ENCODE peak calls at places on chromosomes 1 and 21, in ten cellular contexts. One of them, this sample, is unnamed.

GRCh38 chr1:70979879-70980278 is 67.7 kb downstream of the PTGER3 start:
- DNase-seq in ovary: no peak
- DNase-seq in heart left ventricle: no peak
- DNase-seq in HCT116: no peak
- DNase-seq in IMR-90: no peak
- DNase-seq in lower leg skin: no peak
- DNase-seq in stomach: no peak
- DNase-seq in A549: no peak
- DNase-seq in breast epithelium: no peak
- DNase-seq in Peyer's patch: no peak
- DNase-seq in this sample: no peak

GRCh38 chr1:27349784-27350672 is 8.2 kb downstream of the SYTL1 start:
- DNase-seq in lower leg skin: peak
- DNase-seq in Peyer's patch: peak
- DNase-seq in stomach: peak
- DNase-seq in breast epithelium: peak
- DNase-seq in heart left ventricle: peak
- DNase-seq in HCT116: no peak
- DNase-seq in A549: peak
- DNase-seq in IMR-90: peak
- DNase-seq in ovary: peak
- DNase-seq in this sample: peak

GRCh38 chr1:47991187-47991586 is 6.0 kb downstream of the TRABD2B start:
- DNase-seq in HCT116: peak
- DNase-seq in heart left ventricle: no peak
- DNase-seq in IMR-90: no peak
- DNase-seq in lower leg skin: no peak
- DNase-seq in breast epithelium: no peak
- DNase-seq in stomach: no peak
- DNase-seq in ovary: no peak
- DNase-seq in A549: no peak
- DNase-seq in Peyer's patch: no peak
- DNase-seq in this sample: no peak

GRCh38 chr1:218294531-218294930 is 9.4 kb downstream of the RRP15 start:
- DNase-seq in Peyer's patch: no peak
- DNase-seq in lower leg skin: no peak
- DNase-seq in ovary: no peak
- DNase-seq in breast epithelium: no peak
- DNase-seq in A549: no peak
- DNase-seq in HCT116: no peak
- DNase-seq in IMR-90: peak
- DNase-seq in stomach: no peak
- DNase-seq in heart left ventricle: no peak
- DNase-seq in this sample: no peak

GRCh38 chr1:189150624-189151023 is 1327.0 kb downstream of the BRINP3 start:
- DNase-seq in HCT116: no peak
- DNase-seq in lower leg skin: no peak
- DNase-seq in stomach: no peak
- DNase-seq in breast epithelium: no peak
- DNase-seq in IMR-90: no peak
- DNase-seq in heart left ventricle: no peak
- DNase-seq in ovary: no peak
- DNase-seq in Peyer's patch: no peak
- DNase-seq in A549: no peak
- DNase-seq in this sample: no peak

GRCh38 chr21:34072145-34073031 is 990 bp upstream of the MRPS6 start:
- DNase-seq in breast epithelium: no peak
- DNase-seq in HCT116: no peak
- DNase-seq in IMR-90: no peak
- DNase-seq in A549: no peak
- DNase-seq in Peyer's patch: peak
- DNase-seq in lower leg skin: peak
- DNase-seq in ovary: peak
- DNase-seq in stomach: peak
- DNase-seq in heart left ventricle: peak
- DNase-seq in this sample: peak

GRCh38 chr1:38454236-38454635 is 405.3 kb downstream of the RRAGC start:
- DNase-seq in A549: peak
- DNase-seq in breast epithelium: no peak
- DNase-seq in lower leg skin: no peak
- DNase-seq in IMR-90: no peak
- DNase-seq in heart left ventricle: no peak
- DNase-seq in ovary: no peak
- DNase-seq in stomach: no peak
- DNase-seq in Peyer's patch: no peak
- DNase-seq in HCT116: peak
- DNase-seq in this sample: no peak

GRCh38 chr1:27713139-27713725 is 12.5 kb upstream of the FAM76A start:
- DNase-seq in stomach: no peak
- DNase-seq in lower leg skin: no peak
- DNase-seq in HCT116: no peak
- DNase-seq in A549: no peak
- DNase-seq in breast epithelium: no peak
- DNase-seq in Peyer's patch: no peak
- DNase-seq in ovary: no peak
- DNase-seq in heart left ventricle: no peak
- DNase-seq in IMR-90: no peak
- DNase-seq in this sample: no peak

GRCh38 chr1:24957016-24957807 is 27.1 kb upstream of the RUNX3 start:
- DNase-seq in stomach: no peak
- DNase-seq in HCT116: no peak
- DNase-seq in Peyer's patch: no peak
- DNase-seq in heart left ventricle: peak
- DNase-seq in breast epithelium: no peak
- DNase-seq in ovary: no peak
- DNase-seq in lower leg skin: no peak
- DNase-seq in IMR-90: no peak
- DNase-seq in A549: no peak
- DNase-seq in this sample: no peak

GRCh38 chr21:35363458-35363857 is 314.4 kb upstream of the RUNX1 start:
- DNase-seq in heart left ventricle: no peak
- DNase-seq in Peyer's patch: no peak
- DNase-seq in ovary: no peak
- DNase-seq in IMR-90: no peak
- DNase-seq in lower leg skin: no peak
- DNase-seq in A549: no peak
- DNase-seq in HCT116: no peak
- DNase-seq in stomach: no peak
- DNase-seq in breast epithelium: no peak
- DNase-seq in this sample: no peak
- H3K4me3 ChIP-seq in heart left ventricle: no peak
- H3K4me3 ChIP-seq in Peyer's patch: no peak
- H3K4me3 ChIP-seq in ovary: no peak
- H3K4me3 ChIP-seq in IMR-90: no peak
- H3K4me3 ChIP-seq in lower leg skin: no peak
- H3K4me3 ChIP-seq in A549: no peak
- H3K4me3 ChIP-seq in HCT116: no peak
- H3K4me3 ChIP-seq in stomach: no peak
- H3K4me3 ChIP-seq in breast epithelium: no peak
- H3K4me3 ChIP-seq in this sample: no peak

GRCh38 chr1:165257969-165258459 is 98.5 kb downstream of the LMX1A start:
- DNase-seq in IMR-90: peak
- DNase-seq in breast epithelium: peak
- DNase-seq in ovary: no peak
- DNase-seq in stomach: peak
- DNase-seq in A549: peak
- DNase-seq in Peyer's patch: peak
- DNase-seq in HCT116: peak
- DNase-seq in heart left ventricle: peak
- DNase-seq in lower leg skin: peak
- DNase-seq in this sample: peak
- TF ChIP-seq POLR2A in IMR-90: no peak
- TF ChIP-seq POLR2A in breast epithelium: no peak
- TF ChIP-seq POLR2A in ovary: no peak
- TF ChIP-seq POLR2A in stomach: no peak
- TF ChIP-seq POLR2A in A549: no peak
- TF ChIP-seq POLR2A in Peyer's patch: no peak
- TF ChIP-seq POLR2A in HCT116: no peak
- TF ChIP-seq POLR2A in heart left ventricle: no peak
- TF ChIP-seq POLR2A in lower leg skin: no peak
- TF ChIP-seq POLR2A in this sample: no peak

GRCh38 chr1:108592030-108592759 is 32.3 kb downstream of the EEIG2 start:
- DNase-seq in A549: no peak
- DNase-seq in stomach: no peak
- DNase-seq in ovary: no peak
- DNase-seq in lower leg skin: no peak
- DNase-seq in breast epithelium: no peak
- DNase-seq in heart left ventricle: no peak
- DNase-seq in IMR-90: no peak
- DNase-seq in HCT116: no peak
- DNase-seq in Peyer's patch: no peak
- DNase-seq in this sample: no peak
- H3K4me3 ChIP-seq in A549: no peak
- H3K4me3 ChIP-seq in stomach: no peak
- H3K4me3 ChIP-seq in ovary: no peak
- H3K4me3 ChIP-seq in lower leg skin: no peak
- H3K4me3 ChIP-seq in breast epithelium: no peak
- H3K4me3 ChIP-seq in heart left ventricle: no peak
- H3K4me3 ChIP-seq in IMR-90: no peak
- H3K4me3 ChIP-seq in HCT116: no peak
- H3K4me3 ChIP-seq in Peyer's patch: no peak
- H3K4me3 ChIP-seq in this sample: no peak

GRCh38 chr1:64036549-64036948 is 166.9 kb upstream of the UBE2U start:
- DNase-seq in ovary: no peak
- DNase-seq in HCT116: no peak
- DNase-seq in heart left ventricle: no peak
- DNase-seq in A549: no peak
- DNase-seq in lower leg skin: no peak
- DNase-seq in stomach: no peak
- DNase-seq in IMR-90: no peak
- DNase-seq in Peyer's patch: no peak
- DNase-seq in breast epithelium: no peak
- DNase-seq in this sample: no peak

GRCh38 chr1:64031191-64031590 is 172.2 kb upstream of the UBE2U start:
- DNase-seq in IMR-90: peak
- DNase-seq in stomach: no peak
- DNase-seq in Peyer's patch: no peak
- DNase-seq in heart left ventricle: no peak
- DNase-seq in ovary: no peak
- DNase-seq in breast epithelium: no peak
- DNase-seq in A549: no peak
- DNase-seq in lower leg skin: no peak
- DNase-seq in HCT116: no peak
- DNase-seq in this sample: no peak

GRCh38 chr1:64038119-64038518 is 165.3 kb upstream of the UBE2U start:
- DNase-seq in stomach: no peak
- DNase-seq in HCT116: no peak
- DNase-seq in lower leg skin: no peak
- DNase-seq in A549: no peak
- DNase-seq in breast epithelium: no peak
- DNase-seq in heart left ventricle: no peak
- DNase-seq in IMR-90: no peak
- DNase-seq in Peyer's patch: no peak
- DNase-seq in ovary: no peak
- DNase-seq in this sample: no peak

GRCh38 chr1:64030411-64030810 is 173.0 kb upstream of the UBE2U start:
- DNase-seq in heart left ventricle: no peak
- DNase-seq in A549: no peak
- DNase-seq in breast epithelium: no peak
- DNase-seq in stomach: no peak
- DNase-seq in IMR-90: no peak
- DNase-seq in HCT116: no peak
- DNase-seq in lower leg skin: no peak
- DNase-seq in ovary: no peak
- DNase-seq in Peyer's patch: no peak
- DNase-seq in this sample: no peak

GRCh38 chr1:64033667-64034215 is 169.7 kb upstream of the UBE2U start:
- DNase-seq in ovary: no peak
- DNase-seq in breast epithelium: no peak
- DNase-seq in stomach: no peak
- DNase-seq in A549: no peak
- DNase-seq in Peyer's patch: no peak
- DNase-seq in HCT116: no peak
- DNase-seq in lower leg skin: no peak
- DNase-seq in IMR-90: peak
- DNase-seq in heart left ventricle: peak
- DNase-seq in this sample: no peak
- TF ChIP-seq POLR2A in ovary: no peak
- TF ChIP-seq POLR2A in breast epithelium: no peak
- TF ChIP-seq POLR2A in stomach: no peak
- TF ChIP-seq POLR2A in A549: no peak
- TF ChIP-seq POLR2A in Peyer's patch: no peak
- TF ChIP-seq POLR2A in HCT116: no peak
- TF ChIP-seq POLR2A in lower leg skin: no peak
- TF ChIP-seq POLR2A in IMR-90: no peak
- TF ChIP-seq POLR2A in heart left ventricle: no peak
- TF ChIP-seq POLR2A in this sample: no peak

GRCh38 chr1:78142731-78143130 is 97.0 kb downstream of the GIPC2 start:
- DNase-seq in stomach: no peak
- DNase-seq in Peyer's patch: no peak
- DNase-seq in ovary: no peak
- DNase-seq in heart left ventricle: no peak
- DNase-seq in HCT116: no peak
- DNase-seq in lower leg skin: no peak
- DNase-seq in breast epithelium: no peak
- DNase-seq in A549: no peak
- DNase-seq in IMR-90: no peak
- DNase-seq in this sample: no peak
- H3K4me3 ChIP-seq in stomach: no peak
- H3K4me3 ChIP-seq in Peyer's patch: peak
- H3K4me3 ChIP-seq in ovary: no peak
- H3K4me3 ChIP-seq in heart left ventricle: no peak
- H3K4me3 ChIP-seq in HCT116: no peak
- H3K4me3 ChIP-seq in lower leg skin: no peak
- H3K4me3 ChIP-seq in breast epithelium: no peak
- H3K4me3 ChIP-seq in A549: no peak
- H3K4me3 ChIP-seq in IMR-90: no peak
- H3K4me3 ChIP-seq in this sample: no peak

GRCh38 chr1:228417061-228417460 is 400 bp upstream of the TRIM17 start:
- DNase-seq in A549: no peak
- DNase-seq in lower leg skin: no peak
- DNase-seq in breast epithelium: no peak
- DNase-seq in Peyer's patch: no peak
- DNase-seq in heart left ventricle: no peak
- DNase-seq in stomach: no peak
- DNase-seq in IMR-90: no peak
- DNase-seq in ovary: no peak
- DNase-seq in HCT116: no peak
- DNase-seq in this sample: no peak

GRCh38 chr1:228415221-228415620 is 1.4 kb downstream of the TRIM17 start:
- DNase-seq in lower leg skin: no peak
- DNase-seq in IMR-90: no peak
- DNase-seq in HCT116: no peak
- DNase-seq in Peyer's patch: no peak
- DNase-seq in stomach: no peak
- DNase-seq in heart left ventricle: no peak
- DNase-seq in breast epithelium: no peak
- DNase-seq in A549: no peak
- DNase-seq in ovary: no peak
- DNase-seq in this sample: no peak

GRCh38 chr1:228416217-228416971 is at the start of gene TRIM17:
- DNase-seq in IMR-90: no peak
- DNase-seq in HCT116: no peak
- DNase-seq in breast epithelium: no peak
- DNase-seq in ovary: no peak
- DNase-seq in Peyer's patch: no peak
- DNase-seq in A549: no peak
- DNase-seq in lower leg skin: no peak
- DNase-seq in stomach: no peak
- DNase-seq in heart left ventricle: no peak
- DNase-seq in this sample: no peak

GRCh38 chr1:228414511-228415211 is 2.0 kb downstream of the TRIM17 start:
- DNase-seq in heart left ventricle: no peak
- DNase-seq in stomach: no peak
- DNase-seq in IMR-90: no peak
- DNase-seq in HCT116: no peak
- DNase-seq in lower leg skin: no peak
- DNase-seq in ovary: no peak
- DNase-seq in A549: no peak
- DNase-seq in Peyer's patch: no peak
- DNase-seq in breast epithelium: no peak
- DNase-seq in this sample: no peak

GRCh38 chr1:228415853-228416216 is 826 bp downstream of the TRIM17 start:
- DNase-seq in stomach: no peak
- DNase-seq in Peyer's patch: no peak
- DNase-seq in heart left ventricle: no peak
- DNase-seq in IMR-90: no peak
- DNase-seq in HCT116: no peak
- DNase-seq in lower leg skin: no peak
- DNase-seq in ovary: no peak
- DNase-seq in breast epithelium: no peak
- DNase-seq in A549: no peak
- DNase-seq in this sample: no peak
- TF ChIP-seq POLR2A in stomach: no peak
- TF ChIP-seq POLR2A in Peyer's patch: no peak
- TF ChIP-seq POLR2A in heart left ventricle: no peak
- TF ChIP-seq POLR2A in IMR-90: no peak
- TF ChIP-seq POLR2A in HCT116: no peak
- TF ChIP-seq POLR2A in lower leg skin: no peak
- TF ChIP-seq POLR2A in ovary: no peak
- TF ChIP-seq POLR2A in breast epithelium: no peak
- TF ChIP-seq POLR2A in A549: no peak
- TF ChIP-seq POLR2A in this sample: no peak